ENCODE peak calls at places on chromosomes 3 and 15, in five cellular contexts. X, V, H, K and Z are unnamed samples.

GRCh38 chr3:69781593-69781992 is 42.3 kb downstream of the MITF start:
- DNase-seq in X (no peak), V (no peak), H (no peak), K (no peak), Z (no peak)

GRCh38 chr15:85475317-85475701 is 94.9 kb downstream of the AKAP13 start:
- DNase-seq in X (no peak), V (no peak), H (no peak), K (no peak), Z (no peak)

GRCh38 chr3:142272200-142272891 is 47.0 kb upstream of the GK5 start:
- DNase-seq in X (no peak), V (no peak), H (no peak), K (no peak), Z (no peak)

GRCh38 chr3:33278106-33278672 is 947 bp downstream of the FBXL2 start:
- DNase-seq in X (no peak), V (no peak), H (no peak), K (peak), Z (no peak)

GRCh38 chr3:114356084-114357009 is 62.5 kb downstream of the TIGIT start:
- DNase-seq in X (no peak), V (no peak), H (no peak), K (no peak), Z (no peak)

GRCh38 chr3:119662604-119663377 is 2.4 kb upstream of the POPDC2 start:
- DNase-seq in X (no peak), V (no peak), H (no peak), K (no peak), Z (no peak)

GRCh38 chr3:48715179-48715800 is 1.7 kb downstream of the IP6K2 start:
- DNase-seq in X (no peak), V (no peak), H (no peak), K (no peak), Z (no peak)

GRCh38 chr15:49471733-49472132 is 48.7 kb downstream of the FGF7 start:
- DNase-seq in X (no peak), V (no peak), H (no peak), K (no peak), Z (no peak)

GRCh38 chr15:92618121-92618520 is 37.5 kb downstream of the FAM174B start:
- DNase-seq in X (peak), V (no peak), H (peak), K (no peak), Z (no peak)

GRCh38 chr15:45631831-45632230 is 3.0 kb upstream of the SQOR start:
- DNase-seq in X (no peak), V (no peak), H (no peak), K (no peak), Z (no peak)

GRCh38 chr3:48552111-48552911 is 4.3 kb downstream of the PFKFB4 start:
- DNase-seq in X (no peak), V (no peak), H (no peak), K (no peak), Z (no peak)

GRCh38 chr3:53460313-53460712 is 34.1 kb upstream of the CACNA1D start:
- DNase-seq in X (no peak), V (no peak), H (no peak), K (no peak), Z (no peak)

GRCh38 chr15:100140527-100141303 is 201.1 kb downstream of the ADAMTS17 start:
- DNase-seq in X (no peak), V (no peak), H (no peak), K (no peak), Z (no peak)